ENCODE peak calls at places on chromosome 16, in four cellular contexts. D, M, Z and J are unnamed samples.

GRCh38 chr16:62041401-62041800 is 5.2 kb upstream of the CDH8 start:
- DNase-seq in D (peak; percentile 51), M (peak; percentile 53), Z (no peak), J (peak; percentile 2)

GRCh38 chr16:60261425-60261824 is 1527.3 kb upstream of the GOT2 start:
- DNase-seq in D (no peak), M (no peak), Z (no peak), J (no peak)

GRCh38 chr16:48503779-48504178 is 106.2 kb downstream of the N4BP1 start:
- DNase-seq in D (no peak), M (no peak), Z (peak; percentile 82), J (no peak)

GRCh38 chr16:81180578-81180977 is 57.9 kb upstream of the BCO1 start:
- DNase-seq in D (no peak), M (no peak), Z (no peak), J (no peak)

GRCh38 chr16:73047221-73047535 is 750 bp downstream of the ZFHX3 start:
- DNase-seq in D (no peak), M (no peak), Z (no peak), J (no peak)

GRCh38 chr16:5852151-5852550 is 754.6 kb upstream of the EEF2KMT start:
- DNase-seq in D (no peak), M (no peak), Z (no peak), J (no peak)

GRCh38 chr16:57540387-57540786 is 2.1 kb upstream of the ADGRG5 start:
- DNase-seq in D (no peak), M (no peak), Z (no peak), J (no peak)

GRCh38 chr16:49492090-49492801 is 118.6 kb downstream of the C16orf78 start:
- DNase-seq in D (peak; percentile 61), M (peak; percentile 15), Z (no peak), J (no peak)

GRCh38 chr16:28572659-28573510 is 19.2 kb downstream of the SGF29 start:
- DNase-seq in D (no peak), M (no peak), Z (no peak), J (no peak)

GRCh38 chr16:31713071-31713944 is 160.3 kb upstream of the ZNF267 start:
- DNase-seq in D (peak; percentile 93), M (peak; percentile 93), Z (peak; percentile 78), J (peak; percentile 78)

GRCh38 chr16:11691771-11692170 is 23.5 kb downstream of the SNN start:
- DNase-seq in D (no peak), M (no peak), Z (no peak), J (no peak)

GRCh38 chr16:31513126-31513525 is 4.9 kb upstream of the RUSF1 start:
- DNase-seq in D (no peak), M (peak; percentile 18), Z (no peak), J (no peak)

GRCh38 chr16:67244387-67245188 is 2.7 kb downstream of the FHOD1 start:
- DNase-seq in D (no peak), M (peak; percentile 82), Z (no peak), J (no peak)

GRCh38 chr16:3158014-3158497 is 23.2 kb downstream of the ZNF213 start:
- DNase-seq in D (peak; percentile 46), M (no peak), Z (no peak), J (no peak)

GRCh38 chr16:10183606-10183959 is 1.4 kb upstream of the GRIN2A start:
- DNase-seq in D (no peak), M (no peak), Z (no peak), J (no peak)
- H3K4me3 ChIP-seq in D (no peak overlapping the region), M (no peak overlapping the region), Z (no peak overlapping the region), J (no peak overlapping the region)

GRCh38 chr16:74322301-74322710 is 25.7 kb downstream of the PSMD7 start:
- DNase-seq in D (no peak), M (no peak), Z (no peak), J (no peak)
- H3K4me3 ChIP-seq in D (no peak overlapping the region), M (no peak overlapping the region), Z (no peak overlapping the region), J (no peak overlapping the region)

GRCh38 chr16:55513616-55514015 is 4.7 kb downstream of the LPCAT2 start:
- DNase-seq in D (no peak), M (no peak), Z (no peak), J (no peak)

GRCh38 chr16:55512941-55513340 is 4.1 kb downstream of the LPCAT2 start:
- DNase-seq in D (no peak), M (no peak), Z (no peak), J (no peak)

GRCh38 chr16:55508941-55509920 is at the start of gene LPCAT2:
- DNase-seq in D (peak; percentile 93), M (peak; percentile 83), Z (peak; percentile 67), J (no peak)

GRCh38 chr16:55508271-55508921 is 476 bp upstream of the LPCAT2 start:
- DNase-seq in D (no peak), M (no peak), Z (no peak), J (no peak)

DNA sequence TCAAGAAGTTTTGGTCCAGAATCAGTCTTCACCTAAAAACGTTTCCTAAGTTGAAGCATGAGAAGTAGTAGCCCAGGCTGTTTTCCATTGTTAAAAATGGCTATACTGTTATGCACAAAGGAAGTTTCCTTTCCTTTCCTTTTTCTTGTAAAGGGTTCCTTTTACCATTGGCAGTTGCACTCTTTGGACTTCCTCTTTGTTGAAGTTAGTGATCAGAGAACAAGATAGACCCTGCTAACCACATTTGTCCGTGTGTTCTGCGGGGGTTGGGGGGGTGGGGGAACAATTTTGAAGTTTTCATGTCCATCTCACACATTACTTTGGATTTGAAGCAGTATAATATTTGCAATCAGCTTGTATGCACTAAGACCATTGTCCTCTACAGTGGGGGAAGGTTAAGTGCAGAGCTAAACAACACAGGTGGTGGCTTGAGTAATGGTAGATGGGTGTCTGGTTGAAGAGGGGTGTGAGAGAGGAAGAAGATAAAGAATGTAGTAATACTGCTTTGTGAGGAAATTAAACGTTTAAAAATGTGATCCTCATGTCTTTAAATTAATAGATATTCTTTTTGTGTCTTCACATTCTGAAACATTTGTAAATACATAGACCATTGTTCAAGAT is 1.4 kb downstream of the LPCAT2 start:
- DNase-seq in D (no peak), M (no peak), Z (no peak), J (no peak)
- H3K4me3 ChIP-seq in D (peak overlapping the region; percentile 96), M (no peak overlapping the region), Z (peak overlapping the region; percentile 70), J (no peak overlapping the region)

GRCh38 chr16:50751528-50751927 is 9.6 kb downstream of the CYLD start:
- DNase-seq in D (no peak), M (no peak), Z (no peak), J (no peak)

GRCh38 chr16:50747206-50747956 is 5.5 kb downstream of the CYLD start:
- DNase-seq in D (peak; percentile 14), M (peak; percentile 22), Z (no peak), J (no peak)

GRCh38 chr16:50756466-50756865 is 14.6 kb downstream of the CYLD start:
- DNase-seq in D (no peak), M (no peak), Z (no peak), J (no peak)

DNA sequence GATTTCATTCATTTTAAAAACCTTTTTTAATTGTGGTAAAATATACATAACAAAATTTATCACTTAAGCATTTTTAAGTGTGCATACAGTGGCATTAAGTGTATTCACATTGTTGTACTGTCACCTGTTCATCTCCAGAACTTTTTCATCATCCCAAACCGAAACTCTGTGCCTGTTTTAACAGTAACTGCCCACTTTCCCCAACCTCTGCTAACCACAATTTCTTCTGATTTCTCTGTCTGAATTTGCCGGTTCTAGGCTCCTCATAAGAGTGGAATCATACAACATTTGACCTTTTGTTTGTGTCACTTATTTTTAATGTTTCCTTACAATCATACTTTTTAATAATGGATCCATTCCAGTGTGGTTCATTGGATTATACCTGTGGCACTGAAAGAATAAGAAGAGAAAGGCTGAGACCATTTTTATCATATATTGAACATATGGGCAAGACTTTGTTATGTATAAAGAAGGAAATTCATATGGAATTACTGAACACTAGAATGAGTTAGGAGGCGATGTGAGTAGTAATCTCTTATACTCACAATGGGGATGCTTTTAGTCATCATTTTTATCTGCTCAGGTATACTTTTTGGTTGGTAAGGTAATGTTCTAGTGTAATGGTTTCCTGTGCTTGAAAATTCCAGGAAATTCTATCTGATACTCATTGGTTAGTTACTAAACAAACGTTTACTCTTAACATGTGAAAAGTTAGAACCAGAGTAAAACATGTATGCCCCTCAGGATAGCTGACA is 10.8 kb downstream of the CYLD start:
- DNase-seq in D (no peak), M (no peak), Z (no peak), J (no peak)
- H3K4me3 ChIP-seq in D (no peak overlapping the region), M (no peak overlapping the region), Z (no peak overlapping the region), J (no peak overlapping the region)